ENCODE peak calls at places on chromosomes 13 and 19, in six cellular contexts. P, U, R, Y, C and H are unnamed samples.

GRCh38 chr13:106533101-106533939 is 2.1 kb downstream of the EFNB2 start:
- DNase-seq in U (no peak), C (peak), P (peak), R (peak), Y (peak), H (no peak)

GRCh38 chr13:72990883-72991282 is 67.9 kb upstream of the KLF5 start:
- DNase-seq in Y (no peak), C (no peak), P (no peak), U (no peak), R (no peak), H (no peak)

GRCh38 chr13:23505007-23505406 is 65.2 kb upstream of the TNFRSF19 start:
- DNase-seq in U (no peak), P (no peak), Y (peak), C (no peak), R (peak), H (peak)

GRCh38 chr19:39558623-39559117 is 18.7 kb upstream of the EID2 start:
- DNase-seq in P (no peak), Y (no peak), U (no peak), C (no peak), R (no peak), H (no peak)

GRCh38 chr19:48206402-48207093 is 36.1 kb downstream of the ZSWIM9 start:
- DNase-seq in U (no peak), Y (no peak), R (no peak), P (no peak), C (peak), H (no peak)

GRCh38 chr13:63880705-63881104 is 2465.1 kb upstream of the PCDH20 start:
- DNase-seq in U (no peak), Y (no peak), R (no peak), C (no peak), P (no peak), H (no peak)

GRCh38 chr13:79398915-79399314 is 7.1 kb downstream of the RBM26 start:
- DNase-seq in Y (no peak), P (no peak), C (no peak), U (no peak), R (peak), H (no peak)

GRCh38 chr19:34487651-34488051 is 6.1 kb downstream of the WTIP start:
- DNase-seq in C (no peak), R (no peak), U (no peak), Y (no peak), P (peak), H (no peak)

GRCh38 chr13:29847501-29847983 is 2.9 kb downstream of the UBL3 start:
- DNase-seq in R (peak), P (no peak), C (no peak), Y (peak), U (no peak), H (no peak)

GRCh38 chr13:31204592-31204991 is 4.8 kb downstream of the B3GLCT start:
- DNase-seq in C (no peak), U (no peak), R (peak), Y (peak), P (no peak), H (peak)